ENCODE peak calls at places on chromosomes 7 and 10, in nine cellular contexts. One of them, this sample, is unnamed.

GRCh38 chr7:32892521-32893224 is 1.1 kb upstream of the KBTBD2 start:
- DNase-seq in dorsolateral prefrontal cortex: no peak
- DNase-seq in naive thymus-derived CD4-positive, alpha-beta T cell: peak
- DNase-seq in small intestine: peak
- DNase-seq in OCI-LY7: peak
- DNase-seq in breast epithelium: peak
- DNase-seq in cardiac muscle cell: peak
- DNase-seq in SK-N-MC: no peak
- DNase-seq in transverse colon: peak
- DNase-seq in this sample: peak

GRCh38 chr10:75858357-75858756 is 426.9 kb downstream of the LRMDA start:
- DNase-seq in small intestine: no peak
- DNase-seq in transverse colon: no peak
- DNase-seq in breast epithelium: no peak
- DNase-seq in dorsolateral prefrontal cortex: no peak
- DNase-seq in naive thymus-derived CD4-positive, alpha-beta T cell: no peak
- DNase-seq in SK-N-MC: no peak
- DNase-seq in cardiac muscle cell: no peak
- DNase-seq in OCI-LY7: no peak
- DNase-seq in this sample: no peak

GRCh38 chr7:107879400-107880035 is 11.5 kb upstream of the DLD start:
- DNase-seq in OCI-LY7: peak
- DNase-seq in breast epithelium: no peak
- DNase-seq in transverse colon: peak
- DNase-seq in naive thymus-derived CD4-positive, alpha-beta T cell: no peak
- DNase-seq in cardiac muscle cell: peak
- DNase-seq in small intestine: peak
- DNase-seq in dorsolateral prefrontal cortex: no peak
- DNase-seq in SK-N-MC: peak
- DNase-seq in this sample: no peak

GRCh38 chr10:132405463-132405991 is 8.5 kb downstream of the PWWP2B start:
- DNase-seq in OCI-LY7: no peak
- DNase-seq in cardiac muscle cell: no peak
- DNase-seq in dorsolateral prefrontal cortex: no peak
- DNase-seq in small intestine: no peak
- DNase-seq in transverse colon: no peak
- DNase-seq in SK-N-MC: no peak
- DNase-seq in breast epithelium: no peak
- DNase-seq in naive thymus-derived CD4-positive, alpha-beta T cell: no peak
- DNase-seq in this sample: no peak

GRCh38 chr7:43721193-43721806 is 8.0 kb downstream of the COA1 start:
- DNase-seq in naive thymus-derived CD4-positive, alpha-beta T cell: peak
- DNase-seq in SK-N-MC: no peak
- DNase-seq in dorsolateral prefrontal cortex: no peak
- DNase-seq in OCI-LY7: peak
- DNase-seq in breast epithelium: no peak
- DNase-seq in transverse colon: no peak
- DNase-seq in small intestine: peak
- DNase-seq in cardiac muscle cell: peak
- DNase-seq in this sample: no peak

GRCh38 chr10:118497227-118497626 is 98.2 kb downstream of the PRLHR start:
- DNase-seq in naive thymus-derived CD4-positive, alpha-beta T cell: no peak
- DNase-seq in cardiac muscle cell: no peak
- DNase-seq in OCI-LY7: no peak
- DNase-seq in dorsolateral prefrontal cortex: no peak
- DNase-seq in small intestine: no peak
- DNase-seq in breast epithelium: no peak
- DNase-seq in transverse colon: no peak
- DNase-seq in SK-N-MC: no peak
- DNase-seq in this sample: no peak

GRCh38 chr7:77474756-77475155 is 58.6 kb upstream of the GSAP start:
- DNase-seq in cardiac muscle cell: no peak
- DNase-seq in OCI-LY7: no peak
- DNase-seq in small intestine: no peak
- DNase-seq in SK-N-MC: no peak
- DNase-seq in dorsolateral prefrontal cortex: no peak
- DNase-seq in naive thymus-derived CD4-positive, alpha-beta T cell: no peak
- DNase-seq in transverse colon: no peak
- DNase-seq in breast epithelium: no peak
- DNase-seq in this sample: no peak

GRCh38 chr10:117762126-117762818 is 219.7 kb downstream of the EMX2 start:
- DNase-seq in OCI-LY7: no peak
- DNase-seq in transverse colon: no peak
- DNase-seq in cardiac muscle cell: no peak
- DNase-seq in small intestine: no peak
- DNase-seq in breast epithelium: no peak
- DNase-seq in dorsolateral prefrontal cortex: no peak
- DNase-seq in naive thymus-derived CD4-positive, alpha-beta T cell: no peak
- DNase-seq in SK-N-MC: no peak
- DNase-seq in this sample: no peak

GRCh38 chr10:24556137-24556536 is 167.6 kb downstream of the ARHGAP21 start:
- DNase-seq in breast epithelium: no peak
- DNase-seq in OCI-LY7: no peak
- DNase-seq in SK-N-MC: no peak
- DNase-seq in transverse colon: no peak
- DNase-seq in cardiac muscle cell: no peak
- DNase-seq in dorsolateral prefrontal cortex: no peak
- DNase-seq in naive thymus-derived CD4-positive, alpha-beta T cell: no peak
- DNase-seq in small intestine: no peak
- DNase-seq in this sample: no peak

GRCh38 chr7:121384159-121384745 is 11.9 kb downstream of the FAM3C start:
- DNase-seq in small intestine: peak
- DNase-seq in breast epithelium: no peak
- DNase-seq in OCI-LY7: no peak
- DNase-seq in SK-N-MC: no peak
- DNase-seq in dorsolateral prefrontal cortex: no peak
- DNase-seq in transverse colon: no peak
- DNase-seq in cardiac muscle cell: no peak
- DNase-seq in naive thymus-derived CD4-positive, alpha-beta T cell: no peak
- DNase-seq in this sample: no peak

GRCh38 chr10:50464004-50464409 is 159.7 kb downstream of the SGMS1 start:
- DNase-seq in dorsolateral prefrontal cortex: no peak
- DNase-seq in cardiac muscle cell: peak
- DNase-seq in OCI-LY7: no peak
- DNase-seq in naive thymus-derived CD4-positive, alpha-beta T cell: no peak
- DNase-seq in breast epithelium: no peak
- DNase-seq in transverse colon: no peak
- DNase-seq in small intestine: no peak
- DNase-seq in SK-N-MC: no peak
- DNase-seq in this sample: no peak

DNA sequence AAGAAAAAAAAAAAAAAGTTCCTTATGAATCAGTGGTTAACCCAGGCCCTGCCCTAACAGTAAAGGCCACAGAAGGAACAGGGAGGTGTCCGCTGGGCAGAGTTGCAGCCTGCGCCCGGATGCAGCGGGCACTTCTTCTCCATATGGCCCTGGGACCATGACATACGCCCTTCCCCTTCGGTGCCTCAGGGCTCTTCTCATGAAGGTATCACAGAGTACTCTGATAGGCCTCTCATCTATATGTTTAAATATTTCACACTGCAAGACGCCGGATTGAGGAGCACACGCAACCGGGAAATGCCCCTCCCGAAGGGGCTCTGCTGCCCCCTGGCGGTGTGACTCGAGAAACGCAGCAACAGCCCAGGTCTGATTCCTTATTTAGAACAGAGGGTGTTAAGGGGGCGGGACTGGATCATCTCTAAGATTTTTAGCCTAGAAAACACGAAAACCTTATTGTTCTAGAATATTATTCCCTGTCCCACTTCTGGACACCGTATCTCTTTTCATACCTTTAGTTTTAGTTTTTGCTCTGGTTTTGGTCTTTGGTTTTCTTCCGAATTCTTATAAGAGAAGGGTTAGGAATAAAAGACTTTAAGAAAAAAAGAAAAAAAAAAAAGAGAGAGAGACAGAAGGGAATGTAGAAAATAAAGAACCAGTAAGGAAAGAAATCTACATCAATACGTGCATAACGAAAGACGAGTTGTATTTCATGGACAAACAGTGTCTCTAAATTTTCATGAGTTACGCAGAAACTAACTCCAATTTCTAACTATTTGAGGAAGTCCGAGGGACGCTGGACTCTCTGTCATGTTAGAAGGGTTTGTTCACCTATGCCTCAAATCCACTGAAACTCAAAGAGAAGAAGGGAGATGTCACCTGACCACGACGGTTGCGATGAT is 12.0 kb downstream of the DAGLB start:
- DNase-seq in breast epithelium: peak
- DNase-seq in OCI-LY7: peak
- DNase-seq in small intestine: peak
- DNase-seq in SK-N-MC: peak
- DNase-seq in transverse colon: peak
- DNase-seq in dorsolateral prefrontal cortex: peak
- DNase-seq in cardiac muscle cell: peak
- DNase-seq in naive thymus-derived CD4-positive, alpha-beta T cell: peak
- DNase-seq in this sample: no peak
- H3K27ac ChIP-seq in breast epithelium: no peak
- H3K27ac ChIP-seq in OCI-LY7: peak
- H3K27ac ChIP-seq in small intestine: no peak
- H3K27ac ChIP-seq in SK-N-MC: no peak
- H3K27ac ChIP-seq in transverse colon: peak
- H3K27ac ChIP-seq in dorsolateral prefrontal cortex: peak
- H3K27ac ChIP-seq in cardiac muscle cell: peak
- H3K27ac ChIP-seq in naive thymus-derived CD4-positive, alpha-beta T cell: peak
- H3K27ac ChIP-seq in this sample: no peak

DNA sequence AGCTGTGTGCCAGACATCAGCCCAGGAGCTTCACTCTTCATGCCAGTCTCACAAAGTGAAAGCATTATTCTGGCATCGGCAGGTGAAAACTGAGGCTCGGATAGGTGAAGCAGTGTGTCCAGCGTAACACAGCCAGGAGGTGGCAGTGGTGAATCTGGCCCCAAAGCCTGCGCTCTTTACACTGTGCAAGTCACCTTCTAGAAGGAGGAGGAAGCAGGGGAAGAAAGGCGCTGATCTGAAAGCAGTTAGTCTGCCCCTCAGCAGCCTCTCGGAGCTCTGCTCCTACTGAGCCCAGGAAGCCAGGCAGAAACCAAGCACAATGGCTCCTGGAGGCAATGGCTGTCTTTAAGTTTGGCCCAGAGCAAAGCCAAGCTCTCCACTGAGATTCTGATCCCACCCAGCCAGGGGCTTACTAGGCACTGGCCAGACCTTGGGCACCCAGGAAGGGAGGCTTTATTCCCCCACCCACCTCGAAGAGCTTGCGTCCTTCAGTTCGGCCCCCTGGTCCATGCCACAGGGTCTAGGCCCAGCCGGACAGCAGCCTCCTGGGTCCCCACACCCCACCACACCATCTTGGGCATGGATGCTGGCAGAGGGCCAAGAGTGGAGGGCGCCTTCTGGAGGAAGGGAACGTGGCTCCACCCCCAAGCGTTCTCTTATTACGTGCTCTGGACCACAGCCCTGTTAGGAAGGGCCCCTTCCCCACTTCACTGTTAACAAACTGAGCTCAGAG is 104.5 kb downstream of the GRID1 start:
- DNase-seq in cardiac muscle cell: no peak
- DNase-seq in OCI-LY7: peak
- DNase-seq in SK-N-MC: no peak
- DNase-seq in breast epithelium: no peak
- DNase-seq in small intestine: peak
- DNase-seq in dorsolateral prefrontal cortex: no peak
- DNase-seq in naive thymus-derived CD4-positive, alpha-beta T cell: no peak
- DNase-seq in transverse colon: no peak
- DNase-seq in this sample: no peak
- H3K27ac ChIP-seq in cardiac muscle cell: no peak
- H3K27ac ChIP-seq in OCI-LY7: no peak
- H3K27ac ChIP-seq in SK-N-MC: no peak
- H3K27ac ChIP-seq in breast epithelium: no peak
- H3K27ac ChIP-seq in small intestine: no peak
- H3K27ac ChIP-seq in dorsolateral prefrontal cortex: peak
- H3K27ac ChIP-seq in naive thymus-derived CD4-positive, alpha-beta T cell: no peak
- H3K27ac ChIP-seq in transverse colon: no peak
- H3K27ac ChIP-seq in this sample: no peak

GRCh38 chr7:150324366-150324961 is 1.1 kb upstream of the ACTR3C start:
- DNase-seq in small intestine: peak
- DNase-seq in SK-N-MC: no peak
- DNase-seq in cardiac muscle cell: peak
- DNase-seq in dorsolateral prefrontal cortex: no peak
- DNase-seq in OCI-LY7: no peak
- DNase-seq in naive thymus-derived CD4-positive, alpha-beta T cell: no peak
- DNase-seq in breast epithelium: no peak
- DNase-seq in transverse colon: no peak
- DNase-seq in this sample: no peak

GRCh38 chr7:150322114-150322832 is 882 bp upstream of the LRRC61 start:
- DNase-seq in OCI-LY7: no peak
- DNase-seq in SK-N-MC: no peak
- DNase-seq in cardiac muscle cell: no peak
- DNase-seq in transverse colon: no peak
- DNase-seq in small intestine: peak
- DNase-seq in breast epithelium: no peak
- DNase-seq in dorsolateral prefrontal cortex: no peak
- DNase-seq in naive thymus-derived CD4-positive, alpha-beta T cell: peak
- DNase-seq in this sample: no peak

GRCh38 chr7:150321788-150322113 is 1.4 kb upstream of the LRRC61 start:
- DNase-seq in breast epithelium: no peak
- DNase-seq in small intestine: no peak
- DNase-seq in SK-N-MC: no peak
- DNase-seq in transverse colon: no peak
- DNase-seq in dorsolateral prefrontal cortex: no peak
- DNase-seq in naive thymus-derived CD4-positive, alpha-beta T cell: no peak
- DNase-seq in cardiac muscle cell: no peak
- DNase-seq in OCI-LY7: no peak
- DNase-seq in this sample: no peak

GRCh38 chr7:150323682-150324365 is 479 bp upstream of the ACTR3C start:
- DNase-seq in transverse colon: no peak
- DNase-seq in naive thymus-derived CD4-positive, alpha-beta T cell: no peak
- DNase-seq in OCI-LY7: no peak
- DNase-seq in breast epithelium: no peak
- DNase-seq in SK-N-MC: no peak
- DNase-seq in small intestine: peak
- DNase-seq in cardiac muscle cell: peak
- DNase-seq in dorsolateral prefrontal cortex: no peak
- DNase-seq in this sample: no peak

GRCh38 chr7:150322833-150323681 is at the start of the genes ACTR3C and LRRC61:
- DNase-seq in naive thymus-derived CD4-positive, alpha-beta T cell: peak
- DNase-seq in small intestine: peak
- DNase-seq in transverse colon: peak
- DNase-seq in SK-N-MC: no peak
- DNase-seq in OCI-LY7: no peak
- DNase-seq in dorsolateral prefrontal cortex: no peak
- DNase-seq in cardiac muscle cell: peak
- DNase-seq in breast epithelium: peak
- DNase-seq in this sample: no peak
- H3K27ac ChIP-seq in naive thymus-derived CD4-positive, alpha-beta T cell: peak
- H3K27ac ChIP-seq in small intestine: peak
- H3K27ac ChIP-seq in transverse colon: peak
- H3K27ac ChIP-seq in SK-N-MC: peak
- H3K27ac ChIP-seq in OCI-LY7: no peak
- H3K27ac ChIP-seq in dorsolateral prefrontal cortex: no peak
- H3K27ac ChIP-seq in cardiac muscle cell: no peak
- H3K27ac ChIP-seq in breast epithelium: peak
- H3K27ac ChIP-seq in this sample: peak

DNA sequence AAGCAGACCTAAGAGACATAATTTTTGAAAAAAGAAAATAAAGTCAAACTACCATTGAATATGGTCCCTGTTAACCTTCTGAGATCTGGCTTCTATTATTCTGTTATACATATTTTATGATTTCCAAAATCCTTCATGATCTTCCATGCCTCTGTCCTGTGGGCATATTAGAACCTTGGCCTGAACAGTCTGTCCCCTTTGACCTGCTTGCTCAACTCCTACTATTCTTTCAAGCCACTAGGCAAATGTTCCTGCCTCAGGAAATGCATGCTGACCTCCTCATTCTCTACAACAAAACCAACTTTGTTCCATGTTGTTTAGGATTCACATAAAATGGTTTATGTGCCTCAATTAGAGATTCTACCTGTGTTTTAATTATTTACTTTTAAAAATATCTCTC is 544.8 kb upstream of the LRRTM3 start:
- DNase-seq in SK-N-MC: no peak
- DNase-seq in dorsolateral prefrontal cortex: no peak
- DNase-seq in small intestine: no peak
- DNase-seq in cardiac muscle cell: no peak
- DNase-seq in breast epithelium: no peak
- DNase-seq in naive thymus-derived CD4-positive, alpha-beta T cell: no peak
- DNase-seq in OCI-LY7: no peak
- DNase-seq in transverse colon: no peak
- DNase-seq in this sample: no peak
- H3K27ac ChIP-seq in SK-N-MC: no peak
- H3K27ac ChIP-seq in dorsolateral prefrontal cortex: no peak
- H3K27ac ChIP-seq in small intestine: no peak
- H3K27ac ChIP-seq in cardiac muscle cell: no peak
- H3K27ac ChIP-seq in breast epithelium: no peak
- H3K27ac ChIP-seq in naive thymus-derived CD4-positive, alpha-beta T cell: no peak
- H3K27ac ChIP-seq in OCI-LY7: no peak
- H3K27ac ChIP-seq in transverse colon: no peak
- H3K27ac ChIP-seq in this sample: no peak

This sample was measured in epithelial cell of prostate.